ENCODE peak calls at places on chromosomes 13 and 19, in six cellular contexts. J is NCI-H1436; P is germinal center; D is stimulated activated CD8-positive, alpha-beta memory T cell treated with anti-CD3 and anti-CD28 coated beads, Interleukin-15, amount 100 ng/mL, for 24 hours; Q is stimulated activated CD4-positive, alpha-beta T cell treated with anti-CD3 and anti-CD28 coated beads, TNF-alpha, amount 100 ng/mL, for 1 hour; Z is EL. W is an unnamed sample.

GRCh38 chr19:39390460-39390758 is 497 bp downstream of the PAF1 start:
- DNase-seq in J (no peak), Z (no peak), D (no peak), Q (no peak), P (peak), W (no peak)

GRCh38 chr19:51371186-51371690 is 1.2 kb downstream of the NKG7 start:
- DNase-seq in Q (no peak), D (no peak), J (no peak), P (no peak), Z (no peak), W (no peak)

GRCh38 chr19:1746401-1747284 is 6.7 kb upstream of the ONECUT3 start:
- DNase-seq in Z (peak), Q (no peak), D (no peak), J (no peak), P (no peak), W (peak)

GRCh38 chr19:50797429-50798115 is 7.4 kb downstream of the ACP4 start:
- DNase-seq in Q (no peak), P (no peak), Z (no peak), D (no peak), J (no peak), W (no peak)

GRCh38 chr19:53958168-53958571 is 4.6 kb upstream of the CACNG8 start:
- DNase-seq in Z (no peak), P (no peak), D (no peak), Q (no peak), J (peak), W (no peak)

GRCh38 chr19:44072543-44073401 is 813 bp downstream of the ZNF284 start:
- DNase-seq in P (no peak), Q (no peak), J (no peak), D (no peak), Z (peak), W (peak)

GRCh38 chr19:33186431-33186830 is 7.7 kb upstream of the LRP3 start:
- DNase-seq in Q (no peak), Z (no peak), D (no peak), J (no peak), P (no peak), W (no peak)

GRCh38 chr13:39406688-39407087 is 196.3 kb downstream of the LHFPL6 start:
- DNase-seq in J (no peak), Z (no peak), D (no peak), Q (no peak), P (peak), W (no peak)

GRCh38 chr19:35704218-35704617 is at the start of gene ZBTB32:
- DNase-seq in Z (peak), J (no peak), D (no peak), Q (no peak), P (peak), W (no peak)

GRCh38 chr19:33804021-33804799 is 7.5 kb downstream of the KCTD15 start:
- DNase-seq in J (no peak), Q (no peak), P (no peak), D (no peak), Z (peak), W (peak)

W was measured in RPMI7951.